ENCODE peak calls at places on chromosomes 2 and 18, in five cellular contexts. One of them, this sample, is unnamed.

GRCh38 chr2:30278419-30278818 is 47.1 kb downstream of the LBH start:
- DNase-seq in activated T-helper 9 cell treated with anti-CD3 and anti-CD28 coated beads, Interleukin-2, amount 50 U/mL, for 16 hours: no peak
- DNase-seq in HCEC 1CT: no peak
- DNase-seq in NCI-H774: no peak
- DNase-seq in dermis blood vessel endothelial cell: no peak
- DNase-seq in this sample: no peak

GRCh38 chr2:208042041-208042440 is 16.7 kb upstream of the PLEKHM3 start:
- DNase-seq in NCI-H774: no peak
- DNase-seq in HCEC 1CT: peak
- DNase-seq in dermis blood vessel endothelial cell: no peak
- DNase-seq in activated T-helper 9 cell treated with anti-CD3 and anti-CD28 coated beads, Interleukin-2, amount 50 U/mL, for 16 hours: no peak
- DNase-seq in this sample: peak

GRCh38 chr2:16125614-16126125 is 185.3 kb downstream of the MYCN start:
- DNase-seq in dermis blood vessel endothelial cell: no peak
- DNase-seq in HCEC 1CT: no peak
- DNase-seq in activated T-helper 9 cell treated with anti-CD3 and anti-CD28 coated beads, Interleukin-2, amount 50 U/mL, for 16 hours: no peak
- DNase-seq in NCI-H774: no peak
- DNase-seq in this sample: no peak

GRCh38 chr2:136787970-136788369 is 22.6 kb downstream of the THSD7B start:
- DNase-seq in NCI-H774: no peak
- DNase-seq in dermis blood vessel endothelial cell: no peak
- DNase-seq in HCEC 1CT: no peak
- DNase-seq in activated T-helper 9 cell treated with anti-CD3 and anti-CD28 coated beads, Interleukin-2, amount 50 U/mL, for 16 hours: no peak
- DNase-seq in this sample: no peak

GRCh38 chr2:112634153-112634873 is 11.4 kb upstream of the SLC20A1 start:
- DNase-seq in dermis blood vessel endothelial cell: no peak
- DNase-seq in NCI-H774: no peak
- DNase-seq in HCEC 1CT: no peak
- DNase-seq in activated T-helper 9 cell treated with anti-CD3 and anti-CD28 coated beads, Interleukin-2, amount 50 U/mL, for 16 hours: no peak
- DNase-seq in this sample: no peak

GRCh38 chr18:55339990-55340389 is 248.0 kb downstream of the TCF4 start:
- DNase-seq in NCI-H774: no peak
- DNase-seq in dermis blood vessel endothelial cell: no peak
- DNase-seq in HCEC 1CT: no peak
- DNase-seq in activated T-helper 9 cell treated with anti-CD3 and anti-CD28 coated beads, Interleukin-2, amount 50 U/mL, for 16 hours: no peak
- DNase-seq in this sample: no peak

GRCh38 chr2:86441789-86442641 is 844 bp downstream of the KDM3A start:
- DNase-seq in activated T-helper 9 cell treated with anti-CD3 and anti-CD28 coated beads, Interleukin-2, amount 50 U/mL, for 16 hours: peak
- DNase-seq in dermis blood vessel endothelial cell: peak
- DNase-seq in HCEC 1CT: peak
- DNase-seq in NCI-H774: no peak
- DNase-seq in this sample: peak

GRCh38 chr2:212962691-212963090 is 188.7 kb downstream of the IKZF2 start:
- DNase-seq in HCEC 1CT: no peak
- DNase-seq in activated T-helper 9 cell treated with anti-CD3 and anti-CD28 coated beads, Interleukin-2, amount 50 U/mL, for 16 hours: no peak
- DNase-seq in dermis blood vessel endothelial cell: no peak
- DNase-seq in NCI-H774: no peak
- DNase-seq in this sample: no peak

GRCh38 chr2:27316655-27317412 is 6.1 kb downstream of the MPV17 start:
- DNase-seq in dermis blood vessel endothelial cell: no peak
- DNase-seq in NCI-H774: peak
- DNase-seq in HCEC 1CT: no peak
- DNase-seq in activated T-helper 9 cell treated with anti-CD3 and anti-CD28 coated beads, Interleukin-2, amount 50 U/mL, for 16 hours: no peak
- DNase-seq in this sample: no peak

GRCh38 chr2:172323256-172323655 is 104.1 kb upstream of the ITGA6 start:
- DNase-seq in NCI-H774: no peak
- DNase-seq in dermis blood vessel endothelial cell: no peak
- DNase-seq in activated T-helper 9 cell treated with anti-CD3 and anti-CD28 coated beads, Interleukin-2, amount 50 U/mL, for 16 hours: no peak
- DNase-seq in HCEC 1CT: peak
- DNase-seq in this sample: peak

This sample was measured in fibroblast of lung.